ENCODE peak calls at places on chromosome 6, in seven cellular contexts. C, F, O, H, T, Q and D are unnamed samples.

GRCh38 chr6:119609865-119610264 is 260.3 kb upstream of the MAN1A1 start:
- ATAC-seq in O (no peak), C (no peak), Q (no peak), F (no peak), H (no peak), T (no peak), D (no peak)

GRCh38 chr6:115945806-115946205 is 114.9 kb downstream of the FRK start:
- ATAC-seq in H (no peak), T (no peak), F (no peak), O (peak; percentile 93), Q (no peak), C (no peak), D (no peak)

GRCh38 chr6:44569931-44570385 is 182.5 kb downstream of the CDC5L start:
- ATAC-seq in T (peak; percentile 85), C (no peak), O (no peak), H (no peak), F (peak; percentile 65), Q (no peak), D (peak; percentile 49)

GRCh38 chr6:90072961-90073464 is 178.7 kb downstream of the GJA10 start:
- ATAC-seq in Q (no peak), O (no peak), C (no peak), T (no peak), F (no peak), H (no peak), D (no peak)

GRCh38 chr6:33820784-33821183 is 17.0 kb upstream of the MLN start:
- ATAC-seq in O (no peak), C (no peak), H (no peak), F (no peak), T (no peak), Q (no peak), D (no peak)

GRCh38 chr6:63272397-63272796 is 47.4 kb downstream of the LGSN start:
- ATAC-seq in C (no peak), F (no peak), Q (no peak), H (peak; percentile 63), T (no peak), O (no peak), D (peak; percentile 79)

GRCh38 chr6:80143312-80143960 is 37.0 kb downstream of the BCKDHB start:
- ATAC-seq in C (no peak), O (peak; percentile 64), F (no peak), T (peak; percentile 90), H (peak; percentile 67), Q (no peak), D (peak; percentile 92)

GRCh38 chr6:159951772-159952171 is 17.1 kb upstream of the IGF2R start:
- ATAC-seq in C (no peak), H (no peak), O (no peak), Q (no peak), T (peak; percentile 23), F (peak; percentile 36), D (no peak)

GRCh38 chr6:123352279-123352678 is 284.5 kb downstream of the TRDN start:
- ATAC-seq in T (no peak), F (no peak), C (no peak), H (no peak), Q (no peak), O (no peak), D (no peak)

GRCh38 chr6:135680964-135681913 is 170.3 kb upstream of the PDE7B start:
- ATAC-seq in F (no peak), O (peak; percentile 92), Q (no peak), T (no peak), H (no peak), C (no peak), D (no peak)

GRCh38 chr6:14984454-14984853 is 261.4 kb upstream of the JARID2 start:
- ATAC-seq in H (no peak), Q (no peak), C (no peak), O (no peak), T (peak; percentile 82), F (peak; percentile 52), D (no peak)

GRCh38 chr6:80338201-80338836 is 231.8 kb downstream of the BCKDHB start:
- ATAC-seq in C (peak; percentile 98), H (peak; percentile 90), F (no peak), Q (peak; percentile 83), T (peak; percentile 65), O (peak; percentile 49), D (no peak)

GRCh38 chr6:145043926-145044500 is 691.3 kb downstream of the EPM2A start:
- ATAC-seq in Q (no peak), C (no peak), H (no peak), F (no peak), O (no peak), T (peak; percentile 31), D (no peak)

GRCh38 chr6:108562503-108562993 is 1.8 kb downstream of the FOXO3 start:
- ATAC-seq in T (peak; percentile 10), C (peak; percentile 28), H (no peak), O (peak; percentile 2), F (peak; percentile 50), Q (peak; percentile 26), D (peak; percentile 0)

GRCh38 chr6:133548409-133548808 is 307.3 kb downstream of the EYA4 start:
- ATAC-seq in Q (no peak), T (no peak), O (no peak), F (no peak), H (no peak), C (no peak), D (no peak)

GRCh38 chr6:165861226-165861625 is 198.2 kb upstream of the PDE10A start:
- ATAC-seq in Q (no peak), C (peak; percentile 81), O (no peak), F (no peak), T (no peak), H (no peak), D (no peak)